ENCODE peak calls at places on chromosomes 7 and 10, in nine cellular contexts. U is thoracic aorta; L is psoas muscle; N is RWPE1; Q is keratinocyte; Y is mammary epithelial cell; V is fibroblast of lung; P is AG04450; E is naive thymus-derived CD4-positive, alpha-beta T cell. W is an unnamed sample.

GRCh38 chr7:31327071-31327470 is 13.5 kb downstream of the NEUROD6 start:
- DNase-seq in N (peak; percentile 60), E (no peak), Y (peak; percentile 75), P (no peak), U (no peak), L (no peak), Q (peak; percentile 9), V (peak; percentile 79), W (peak; percentile 29)

GRCh38 chr10:12938271-12938670 is 63.2 kb downstream of the CCDC3 start:
- DNase-seq in L (no peak), Q (no peak), V (peak; percentile 48), P (no peak), U (no peak), N (no peak), E (no peak), Y (no peak), W (no peak)

GRCh38 chr10:84743483-84743882 is 415.1 kb downstream of the CCSER2 start:
- DNase-seq in U (no peak), P (no peak), V (no peak), E (no peak), L (no peak), Q (no peak), Y (no peak), N (no peak), W (no peak)

GRCh38 chr10:72079356-72079755 is 9.0 kb downstream of the SPOCK2 start:
- DNase-seq in V (no peak), N (no peak), Y (no peak), Q (no peak), P (no peak), E (peak; percentile 67), U (no peak), L (peak; percentile 39), W (no peak)

GRCh38 chr7:157601530-157601929 is 264.7 kb downstream of the DNAJB6 start:
- DNase-seq in L (no peak), N (no peak), Y (no peak), V (peak; percentile 13), P (no peak), E (no peak), Q (no peak), U (no peak), W (no peak)

GRCh38 chr7:157615101-157615817 is 278.5 kb downstream of the DNAJB6 start:
- DNase-seq in Y (no peak), N (no peak), Q (no peak), V (peak; percentile 84), L (no peak), P (no peak), E (no peak), U (no peak), W (no peak)

GRCh38 chr10:112286837-112287818 is 3.9 kb downstream of the TECTB start:
- DNase-seq in U (no peak), E (no peak), P (no peak), L (no peak), Y (no peak), V (no peak), Q (no peak), N (no peak), W (no peak)

GRCh38 chr7:620052-620451 is 100.4 kb upstream of the PDGFA start:
- DNase-seq in Q (no peak), Y (peak; percentile 28), N (peak; percentile 88), P (peak; percentile 26), U (no peak), V (peak; percentile 93), E (no peak), L (no peak), W (no peak)

GRCh38 chr7:31116615-31117014 is 64.5 kb downstream of the ADCYAP1R1 start:
- DNase-seq in L (no peak), Q (no peak), V (no peak), E (no peak), U (no peak), P (no peak), N (no peak), Y (no peak), W (no peak)

GRCh38 chr7:28684729-28685211 is 272.5 kb downstream of the CREB5 start:
- DNase-seq in V (no peak), Y (no peak), P (no peak), U (no peak), Q (no peak), E (no peak), N (no peak), L (no peak), W (no peak)

GRCh38 chr7:28685291-28685659 is 272.9 kb downstream of the TRIL start:
- DNase-seq in N (no peak), P (no peak), V (no peak), L (no peak), Y (no peak), Q (no peak), U (no peak), E (no peak), W (no peak)

GRCh38 chr7:28687631-28688030 is 270.5 kb downstream of the TRIL start:
- DNase-seq in V (no peak), P (no peak), U (no peak), E (no peak), Q (no peak), L (no peak), N (no peak), Y (no peak), W (no peak)

GRCh38 chr7:28685660-28686417 is 272.3 kb downstream of the TRIL start:
- DNase-seq in U (peak; percentile 90), Y (peak; percentile 96), V (peak; percentile 98), P (peak; percentile 98), E (no peak), Q (peak; percentile 85), N (peak; percentile 94), L (peak; percentile 91), W (peak; percentile 74)

DNA sequence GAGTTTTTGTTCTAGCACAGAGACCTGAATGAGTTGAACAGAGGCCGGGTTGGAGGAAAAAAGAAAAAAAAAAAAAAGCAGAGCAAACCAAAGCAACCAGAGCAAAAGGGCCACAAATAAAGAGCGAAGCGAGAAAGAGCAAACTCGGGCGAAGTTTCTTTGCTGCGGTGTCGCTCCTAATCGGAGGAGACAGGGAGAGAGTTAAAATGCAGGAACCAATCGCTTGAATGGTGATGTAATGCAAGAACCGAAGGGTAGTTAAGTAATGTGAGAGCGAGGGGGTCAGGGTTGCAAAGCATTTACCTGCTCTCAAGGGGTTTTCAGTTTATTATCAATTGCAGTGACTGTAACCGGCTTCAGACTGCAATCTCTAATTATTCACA is 271.7 kb downstream of the TRIL start:
- DNase-seq in L (no peak), V (peak; percentile 88), P (peak; percentile 38), Q (no peak), E (no peak), U (no peak), Y (peak; percentile 78), N (peak; percentile 52), W (no peak)
- H3K27ac ChIP-seq in L (peak overlapping the region; percentile 85), V (peak overlapping the region; percentile 95), P (peak overlapping the region; percentile 96), Q (peak overlapping the region; percentile 95), E (no peak overlapping the region), U (peak overlapping the region; percentile 89), Y (peak overlapping the region; percentile 98), N (peak overlapping the region; percentile 80), W (peak overlapping the region; percentile 60)

GRCh38 chr7:128924706-128925588 is 12.8 kb upstream of the IRF5 start:
- DNase-seq in E (no peak), V (no peak), U (no peak), P (no peak), Y (no peak), Q (no peak), L (peak; percentile 19), N (no peak), W (no peak)
- H3K27ac ChIP-seq in E (no peak overlapping the region), V (no peak overlapping the region), U (no peak overlapping the region), P (no peak overlapping the region), Y (no peak overlapping the region), Q (no peak overlapping the region), L (no peak overlapping the region), N (no peak overlapping the region), W (no peak overlapping the region)

DNA sequence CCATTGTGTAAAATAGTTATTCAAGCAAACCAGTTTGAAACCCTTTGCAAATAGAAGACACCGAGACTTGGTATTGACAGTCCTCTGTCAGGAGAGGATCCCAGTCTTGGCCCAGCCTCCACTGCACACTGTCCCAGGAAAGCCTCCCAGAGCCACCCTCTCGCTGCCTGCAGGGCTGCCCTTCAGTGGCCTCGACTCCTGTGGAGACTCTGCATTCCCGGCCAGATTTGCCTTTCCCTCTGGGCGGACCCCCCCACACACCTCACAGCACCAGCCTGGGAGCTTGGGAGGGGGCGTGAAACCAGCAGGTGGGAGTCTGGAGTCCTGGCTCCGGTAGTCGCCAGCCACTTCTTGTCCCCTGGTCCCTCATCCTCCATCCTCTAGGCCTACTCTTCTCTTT is 48.7 kb downstream of the GRK5 start:
- DNase-seq in L (no peak), Y (no peak), Q (no peak), U (no peak), N (no peak), P (no peak), E (no peak), V (no peak), W (no peak)
- H3K27ac ChIP-seq in L (peak overlapping the region; percentile 68), Y (no peak overlapping the region), Q (no peak overlapping the region), U (peak overlapping the region; percentile 92), N (no peak overlapping the region), P (no peak overlapping the region), E (no peak overlapping the region), V (no peak overlapping the region), W (no peak overlapping the region)

GRCh38 chr10:4766449-4766848 is 59.6 kb upstream of the AKR1E2 start:
- DNase-seq in E (no peak), Y (peak; percentile 24), V (peak; percentile 28), L (no peak), N (no peak), U (no peak), P (no peak), Q (no peak), W (no peak)

GRCh38 chr10:4763960-4764428 is 62.0 kb upstream of the AKR1E2 start:
- DNase-seq in N (no peak), V (peak; percentile 89), U (no peak), P (peak; percentile 44), L (no peak), Y (peak; percentile 83), E (no peak), Q (no peak), W (peak; percentile 61)

GRCh38 chr10:4765428-4765827 is 60.6 kb upstream of the AKR1E2 start:
- DNase-seq in U (no peak), L (no peak), E (no peak), N (no peak), P (no peak), Q (no peak), Y (peak; percentile 54), V (peak; percentile 60), W (no peak)

GRCh38 chr10:4763513-4763912 is 62.5 kb upstream of the AKR1E2 start:
- DNase-seq in U (no peak), E (no peak), L (no peak), N (no peak), P (no peak), Y (no peak), Q (no peak), V (no peak), W (no peak)

DNA sequence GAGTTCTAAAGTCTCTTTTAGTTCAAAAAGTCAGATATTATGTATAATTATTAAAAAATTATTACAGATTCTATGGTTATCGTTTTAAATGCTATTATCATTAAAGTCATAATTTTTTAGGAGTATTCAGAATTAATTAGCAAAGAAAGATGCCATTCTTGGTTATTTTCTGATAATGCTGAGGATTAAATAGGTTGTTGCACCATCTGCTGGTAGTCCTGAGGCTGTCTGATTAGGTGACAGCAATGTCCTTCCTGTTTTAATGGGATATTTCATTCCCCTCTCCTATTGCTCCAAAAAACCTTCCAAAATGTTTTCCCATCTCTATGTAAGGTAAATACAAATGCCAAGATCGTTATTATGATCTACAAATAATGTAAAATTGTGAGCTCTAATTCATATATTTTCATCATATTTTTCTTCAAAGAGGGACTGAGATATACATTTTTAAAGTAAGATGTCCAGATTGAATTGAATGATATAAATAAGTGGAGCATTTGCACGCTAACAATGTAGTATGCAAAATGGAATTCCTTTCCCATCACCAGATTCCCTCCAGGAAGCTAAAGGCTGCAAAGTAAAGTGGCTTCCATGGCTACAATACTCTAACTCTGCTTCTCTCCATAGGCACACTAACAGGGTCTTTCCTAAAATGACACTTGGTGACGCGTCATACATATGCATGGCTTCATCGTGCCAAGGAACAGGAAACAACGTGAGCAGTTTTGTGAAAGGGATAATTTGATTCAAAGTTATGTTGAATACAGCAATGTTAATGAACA is 58.8 kb upstream of the AKR1E2 start:
- DNase-seq in U (no peak), N (peak; percentile 29), Q (no peak), Y (peak; percentile 46), L (no peak), E (no peak), P (no peak), V (peak; percentile 45), W (no peak)
- H3K27ac ChIP-seq in U (no peak overlapping the region), N (no peak overlapping the region), Q (peak overlapping the region; percentile 67), Y (peak overlapping the region; percentile 96), L (peak overlapping the region; percentile 61), E (no peak overlapping the region), P (no peak overlapping the region), V (peak overlapping the region; percentile 81), W (peak overlapping the region; percentile 97)

W was measured in epithelial cell of prostate.